ENCODE peak calls at places on chromosomes 1 and 21, in seven cellular contexts. I is MM.1S, S is GM23248, E is PC-3, G is GM23338, R is neural progenitor cell, X is hepatocyte. H is an unnamed sample.
A peak's percentile ranks its signal among the peaks of the same experiment; 100 is the strongest.

GRCh38 chr1:177586429-177586828 is 383.4 kb downstream of the SEC16B start:
- DNase-seq in I (no peak), S (peak; percentile 86), E (peak; percentile 67), G (no peak), R (no peak), X (no peak), H (no peak)

GRCh38 chr21:45982256-45982757 is 737 bp downstream of the COL6A1 start:
- DNase-seq in I (no peak), S (peak; percentile 55), E (peak; percentile 18), G (no peak), R (peak; percentile 54), X (peak; percentile 40), H (no peak)

GRCh38 chr1:196466656-196467055 is 141.6 kb downstream of the KCNT2 start:
- DNase-seq in I (no peak), S (peak; percentile 85), E (peak; percentile 56), G (no peak), R (no peak), X (no peak), H (peak; percentile 4)

GRCh38 chr1:56415258-56415657 is 164.1 kb downstream of the PLPP3 start:
- DNase-seq in I (no peak), S (no peak), E (peak; percentile 38), G (no peak), R (no peak), X (no peak), H (no peak)

GRCh38 chr1:27774654-27775053 is 1.6 kb downstream of the STX12 start:
- DNase-seq in I (no peak), S (no peak), E (no peak), G (no peak), R (no peak), X (no peak), H (no peak)

GRCh38 chr1:90162216-90162615 is 167.3 kb downstream of the ZNF326 start:
- DNase-seq in I (no peak), S (no peak), E (no peak), G (no peak), R (no peak), X (no peak), H (no peak)

GRCh38 chr21:17436626-17437111 is 76.2 kb upstream of the CXADR start:
- DNase-seq in I (no peak), S (no peak), E (no peak), G (peak; percentile 6), R (peak; percentile 51), X (peak; percentile 59), H (no peak)

GRCh38 chr1:219582865-219583264 is 30.0 kb downstream of the ZC3H11B start:
- DNase-seq in I (peak; percentile 51), S (no peak), E (no peak), G (no peak), R (no peak), X (no peak), H (no peak)

GRCh38 chr1:154574715-154575114 is 7.1 kb downstream of the CHRNB2 start:
- DNase-seq in I (peak; percentile 79), S (peak; percentile 60), E (peak; percentile 16), G (no peak), R (peak; percentile 26), X (peak; percentile 54), H (no peak)

GRCh38 chr1:184033711-184034167 is 3.8 kb downstream of the COLGALT2 start:
- DNase-seq in I (no peak), S (peak; percentile 67), E (no peak), G (no peak), R (no peak), X (no peak), H (no peak)

GRCh38 chr1:1630191-1630964 is 1.6 kb upstream of the MMP23B start:
- DNase-seq in I (peak; percentile 93), S (peak; percentile 58), E (no peak), G (peak; percentile 93), R (peak; percentile 78), X (peak; percentile 81), H (no peak)

GRCh38 chr1:42282024-42282579 is 52.9 kb downstream of the FOXJ3 start:
- DNase-seq in I (no peak), S (peak; percentile 85), E (no peak), G (no peak), R (no peak), X (peak; percentile 8), H (no peak)

GRCh38 chr1:159008744-159009188 is 941 bp upstream of the IFI16 start:
- DNase-seq in I (peak; percentile 63), S (no peak), E (no peak), G (no peak), R (no peak), X (no peak), H (no peak)

GRCh38 chr1:172727956-172728603 is 69.2 kb downstream of the FASLG start:
- DNase-seq in I (peak; percentile 87), S (peak; percentile 51), E (peak; percentile 97), G (peak; percentile 90), R (peak; percentile 42), X (no peak), H (peak; percentile 63)

GRCh38 chr1:67590329-67590728 is 94.7 kb upstream of the GADD45A start:
- DNase-seq in I (no peak), S (peak; percentile 54), E (no peak), G (no peak), R (no peak), X (no peak), H (no peak)

GRCh38 chr1:77583483-77583882 is 99.0 kb downstream of the ZZZ3 start:
- DNase-seq in I (no peak), S (no peak), E (no peak), G (no peak), R (no peak), X (no peak), H (no peak)

GRCh38 chr1:87684194-87684593 is 355.5 kb downstream of the LMO4 start:
- DNase-seq in I (no peak), S (peak; percentile 46), E (no peak), G (peak; percentile 31), R (peak; percentile 14), X (peak; percentile 32), H (no peak)

GRCh38 chr21:42191978-42192595 is 26.9 kb upstream of the ABCG1 start:
- DNase-seq in I (no peak), S (no peak), E (peak; percentile 5), G (no peak), R (no peak), X (no peak), H (no peak)

GRCh38 chr21:42820513-42821465 is 58.5 kb downstream of the WDR4 start:
- DNase-seq in I (no peak), S (no peak), E (no peak), G (no peak), R (no peak), X (peak; percentile 47), H (no peak)

GRCh38 chr1:221548942-221549341 is 192.9 kb downstream of the DUSP10 start:
- DNase-seq in I (no peak), S (no peak), E (no peak), G (no peak), R (no peak), X (no peak), H (no peak)

GRCh38 chr1:245500546-245500945 is 345.8 kb downstream of the KIF26B start:
- DNase-seq in I (no peak), S (peak; percentile 96), E (peak; percentile 29), G (peak; percentile 54), R (no peak), X (no peak), H (no peak)

DNA sequence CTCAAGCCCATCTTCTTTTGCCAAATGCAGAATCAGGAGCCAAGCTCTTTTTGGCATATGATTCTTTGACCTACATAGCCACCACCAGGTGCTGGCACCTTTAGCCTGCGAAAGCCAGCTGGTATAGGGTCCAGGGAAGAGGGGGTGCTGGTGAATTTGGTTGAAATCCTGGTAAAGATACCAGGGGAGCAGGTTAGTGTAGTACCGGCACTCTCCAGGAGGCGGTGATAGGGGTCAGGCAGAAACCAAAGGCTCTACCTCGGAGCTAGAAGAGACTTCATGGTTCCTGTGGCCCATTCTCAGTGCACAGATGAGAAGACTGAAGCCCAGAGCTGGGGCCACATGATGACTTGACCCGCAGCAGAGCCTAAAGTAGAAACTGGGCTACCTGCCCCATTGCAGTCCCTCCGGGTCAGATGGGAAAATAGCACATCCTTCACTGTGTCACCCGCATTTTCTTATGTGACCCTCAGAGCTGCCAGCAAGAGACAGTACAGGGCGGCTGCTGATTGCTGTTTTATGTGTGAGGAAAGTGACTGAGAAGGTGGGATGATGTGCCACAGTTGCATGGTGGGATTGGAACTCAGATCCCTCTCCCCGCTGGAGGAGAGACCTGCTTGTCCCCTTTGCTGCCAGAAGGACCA is 36.0 kb upstream of the IL19 start:
- DNase-seq in I (peak; percentile 77), S (peak; percentile 64), E (peak; percentile 81), G (peak; percentile 77), R (peak; percentile 64), X (peak; percentile 66), H (peak; percentile 12)
- TF ChIP-seq EZH2phosphoT487 in I (no peak), S (no peak), E (no peak), G (no peak), R (no peak), X (no peak), H (no peak)

DNA sequence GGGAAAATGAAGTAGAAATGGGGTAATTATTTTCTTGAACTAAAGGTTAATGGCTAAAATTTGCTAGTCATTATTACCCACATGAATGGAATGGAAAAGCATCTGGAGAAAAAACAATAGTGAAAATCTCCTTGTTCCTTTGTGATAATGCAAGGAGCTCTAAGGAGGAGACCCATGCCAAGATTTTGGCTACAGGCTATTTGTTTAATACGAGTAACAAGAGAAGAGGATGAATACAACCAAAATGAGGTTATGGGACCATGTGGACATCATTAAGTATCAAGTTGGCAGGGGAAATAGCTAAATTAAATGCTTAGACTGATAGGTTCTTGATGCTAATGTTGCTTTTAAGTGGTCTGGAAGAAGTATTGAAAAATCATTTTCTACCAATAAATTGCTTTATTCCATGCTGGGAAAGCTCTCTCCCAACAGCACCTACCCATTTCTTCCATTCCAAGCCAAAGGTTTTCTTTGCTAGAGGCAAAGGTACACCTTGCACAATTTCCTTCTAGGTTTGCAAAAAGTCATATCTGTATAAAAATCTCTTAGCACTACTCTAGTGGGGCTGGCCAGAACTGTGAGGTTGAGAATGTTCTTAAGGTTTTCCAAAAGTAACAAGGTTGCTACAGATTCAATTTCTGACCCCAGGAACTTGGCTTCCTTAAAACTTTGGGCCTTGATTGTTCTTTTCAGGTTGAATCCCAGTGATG is 100.2 kb downstream of the SMYD2 start:
- DNase-seq in I (no peak), S (no peak), E (peak; percentile 41), G (no peak), R (no peak), X (no peak), H (no peak)
- H3K36me3 ChIP-seq in I (no peaks in the 10 kb centered on the region), S (peaks cover 73% of the 10 kb centered on the region), E (peaks cover 29% of the 10 kb centered on the region), G (peaks cover 11% of the 10 kb centered on the region), R (no peaks in the 10 kb centered on the region), X (peaks cover 5% of the 10 kb centered on the region), H (peaks cover 18% of the 10 kb centered on the region)

DNA sequence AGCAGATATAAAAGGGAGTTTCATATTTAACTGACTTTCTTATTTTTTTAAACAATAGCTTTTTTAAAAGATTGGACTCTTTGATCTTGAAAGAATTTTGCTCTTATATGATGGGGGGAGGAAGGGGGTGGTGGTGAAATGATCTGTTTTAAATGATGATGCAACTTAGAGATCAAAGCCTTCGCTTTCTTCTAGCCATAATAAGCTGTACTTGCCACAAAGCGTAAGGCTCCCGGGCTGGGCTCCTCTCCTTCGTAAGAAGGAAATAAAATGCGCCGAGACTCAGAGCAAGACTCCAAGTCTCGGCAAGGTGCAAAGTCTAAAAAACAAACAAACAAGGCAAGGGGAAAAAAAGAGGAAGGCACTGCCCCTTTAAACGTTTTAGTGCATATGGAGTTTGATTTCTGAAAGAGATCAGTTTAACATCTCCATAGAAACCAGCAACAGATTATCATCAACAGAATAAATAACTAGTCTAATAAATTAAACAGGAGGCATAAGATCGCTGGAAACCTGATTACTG is 3.3 kb downstream of the CASZ1 start:
- DNase-seq in I (no peak), S (peak; percentile 29), E (peak; percentile 46), G (peak; percentile 61), R (peak; percentile 66), X (peak; percentile 54), H (no peak)
- TF ChIP-seq EZH2phosphoT487 in I (no peak), S (no peak), E (no peak), G (no peak), R (no peak), X (no peak), H (no peak)

GRCh38 chr1:246550402-246550801 is 15.7 kb downstream of the TFB2M start:
- DNase-seq in I (no peak), S (no peak), E (no peak), G (no peak), R (no peak), X (no peak), H (no peak)
- H3K36me3 ChIP-seq in I (peaks cover 15% of the 10 kb centered on the region), S (peaks cover 48% of the 10 kb centered on the region), E (peaks cover 41% of the 10 kb centered on the region), G (peaks cover 35% of the 10 kb centered on the region), R (peaks cover 16% of the 10 kb centered on the region), X (no peaks in the 10 kb centered on the region), H (peaks cover 12% of the 10 kb centered on the region)

H was measured in HCT116.